ENCODE peak calls at places on chromosomes 4 and X, in six cellular contexts. W is immature natural killer cell, J is hepatic stellate cell, X is kidney, P is mammary epithelial cell, U is sigmoid colon. B is an unnamed sample.

GRCh38 chr4:152590179-152591031 is 54.5 kb upstream of the FBXW7 start:
- DNase-seq in P (peak), J (peak), X (no peak), W (no peak), U (peak), B (no peak)

GRCh38 chr4:53150631-53151488 is 215.0 kb downstream of the SCFD2 start:
- DNase-seq in P (peak), U (no peak), X (no peak), W (no peak), J (peak), B (no peak)

GRCh38 chrX:107676559-107677378 is 48.5 kb downstream of the PRPS1 start:
- DNase-seq in J (peak), U (peak), X (peak), P (peak), W (no peak), B (peak)

GRCh38 chr4:157045507-157046127 is 30.3 kb upstream of the GLRB start:
- DNase-seq in P (peak), J (peak), W (no peak), X (no peak), U (peak), B (no peak)

GRCh38 chr4:146244496-146244895 is 30.2 kb downstream of the REELD1 start:
- DNase-seq in W (no peak), J (no peak), X (no peak), P (no peak), U (no peak), B (no peak)

GRCh38 chr4:4386736-4387392 is at the start of gene NSG1:
- DNase-seq in W (peak), P (peak), U (no peak), J (no peak), X (peak), B (no peak)

GRCh38 chr4:139077567-139078355 is 62.2 kb downstream of the NOCT start:
- DNase-seq in W (no peak), J (no peak), U (no peak), P (no peak), X (no peak), B (no peak)

GRCh38 chrX:12610079-12610478 is 181.1 kb upstream of the PRPS2 start:
- DNase-seq in U (no peak), P (peak), J (peak), X (no peak), W (no peak), B (no peak)

GRCh38 chr4:61520688-61521160 is 320.6 kb downstream of the ADGRL3 start:
- DNase-seq in W (no peak), U (no peak), P (peak), J (no peak), X (no peak), B (no peak)

GRCh38 chr4:10164877-10165283 is 48.3 kb upstream of the WDR1 start:
- DNase-seq in P (no peak), W (no peak), J (peak), X (no peak), U (no peak), B (no peak)

GRCh38 chr4:47643845-47644244 is 158.8 kb downstream of the ATP10D start:
- DNase-seq in J (no peak), X (no peak), P (no peak), W (no peak), U (no peak), B (no peak)

GRCh38 chrX:119753639-119754257 is 4.6 kb upstream of the SOWAHD start:
- DNase-seq in W (peak), U (no peak), J (no peak), P (no peak), X (no peak), B (no peak)

GRCh38 chrX:25427873-25428555 is 412.2 kb upstream of the ARX start:
- DNase-seq in P (no peak), J (no peak), U (no peak), W (no peak), X (no peak), B (no peak)

GRCh38 chr4:165813606-165814005 is 59.4 kb upstream of the TLL1 start:
- DNase-seq in U (no peak), W (no peak), J (no peak), X (no peak), P (peak), B (no peak)

GRCh38 chrX:101550825-101551767 is 749 bp downstream of the ARMCX1 start:
- DNase-seq in J (peak), U (peak), W (no peak), X (peak), P (peak), B (no peak)

GRCh38 chr4:54384563-54384962 is 155.5 kb downstream of the PDGFRA start:
- DNase-seq in U (no peak), W (peak), P (peak), X (no peak), J (no peak), B (no peak)

GRCh38 chr4:144580421-144580820 is 65.5 kb upstream of the HHIP start:
- DNase-seq in X (no peak), P (no peak), U (no peak), W (no peak), J (no peak), B (no peak)